ENCODE peak calls at places on chromosomes 7 and 10, in eight cellular contexts. H is GM20000, V is sigmoid colon, J is ovary, I is PC-3, O is GM10248, E is upper lobe of right lung, R is OCI-LY7. W is an unnamed sample.

GRCh38 chr7:12646139-12646538 is 41.3 kb upstream of the ARL4A start:
- DNase-seq in H (no peak), V (no peak), J (no peak), I (no peak), O (no peak), E (no peak), R (no peak), W (no peak)

GRCh38 chr10:122494833-122495232 is 33.5 kb downstream of the HTRA1 start:
- DNase-seq in H (no peak), V (no peak), J (no peak), I (peak), O (no peak), E (no peak), R (no peak), W (no peak)

GRCh38 chr7:12138421-12138820 is 72.7 kb upstream of the TMEM106B start:
- DNase-seq in H (no peak), V (no peak), J (no peak), I (no peak), O (no peak), E (no peak), R (no peak), W (no peak)

GRCh38 chr10:12063483-12063818 is 5.3 kb upstream of the DHTKD1 start:
- DNase-seq in H (no peak), V (no peak), J (no peak), I (no peak), O (no peak), E (no peak), R (no peak), W (no peak)

GRCh38 chr10:87935290-87936141 is 72.1 kb downstream of the PTEN start:
- DNase-seq in H (no peak), V (no peak), J (no peak), I (no peak), O (no peak), E (no peak), R (no peak), W (no peak)

GRCh38 chr7:5662776-5663175 is 118.7 kb downstream of the RNF216 start:
- DNase-seq in H (no peak), V (no peak), J (no peak), I (no peak), O (no peak), E (no peak), R (no peak), W (no peak)

GRCh38 chr10:124744047-124744687 is at the start of gene FAM53B:
- DNase-seq in H (peak), V (peak), J (peak), I (peak), O (peak), E (peak), R (peak), W (peak)

GRCh38 chr7:14598978-14599377 is 303.6 kb downstream of the DGKB start:
- DNase-seq in H (no peak), V (no peak), J (no peak), I (peak), O (no peak), E (no peak), R (no peak), W (no peak)

GRCh38 chr7:105257338-105257737 is 131.4 kb downstream of the SRPK2 start:
- DNase-seq in H (no peak), V (no peak), J (no peak), I (peak), O (no peak), E (no peak), R (peak), W (no peak)

GRCh38 chr7:79664884-79665676 is 211.6 kb upstream of the MAGI2 start:
- DNase-seq in H (no peak), V (no peak), J (no peak), I (no peak), O (no peak), E (no peak), R (no peak), W (no peak)

GRCh38 chr7:126715076-126715475 is 537.7 kb downstream of the GRM8 start:
- DNase-seq in H (no peak), V (no peak), J (no peak), I (no peak), O (no peak), E (no peak), R (no peak), W (no peak)

GRCh38 chr7:141014091-141014490 is 661 bp downstream of the MRPS33 start:
- DNase-seq in H (no peak), V (no peak), J (no peak), I (no peak), O (no peak), E (no peak), R (no peak), W (no peak)

GRCh38 chr10:124629410-124629809 is 114.8 kb downstream of the FAM53B start:
- DNase-seq in H (no peak), V (no peak), J (no peak), I (no peak), O (no peak), E (no peak), R (no peak), W (no peak)

GRCh38 chr10:65808687-65809333 is 1117.0 kb upstream of the LRRTM3 start:
- DNase-seq in H (no peak), V (no peak), J (no peak), I (no peak), O (no peak), E (no peak), R (no peak), W (no peak)

GRCh38 chr7:81327468-81327867 is 408.6 kb upstream of the SEMA3C start:
- DNase-seq in H (no peak), V (no peak), J (no peak), I (no peak), O (no peak), E (no peak), R (no peak), W (no peak)

GRCh38 chr7:54960517-54960916 is 58.3 kb upstream of the EGFR start:
- DNase-seq in H (no peak), V (no peak), J (no peak), I (peak), O (no peak), E (no peak), R (no peak), W (no peak)

GRCh38 chr10:79385804-79386531 is 38.7 kb downstream of the PPIF start:
- DNase-seq in H (peak), V (peak), J (no peak), I (no peak), O (peak), E (peak), R (no peak), W (no peak)

GRCh38 chr10:69696073-69696731 is 66.2 kb downstream of the FAM241B start:
- DNase-seq in H (peak), V (peak), J (no peak), I (peak), O (no peak), E (no peak), R (no peak), W (no peak)

GRCh38 chr7:8152489-8153192 is 109.3 kb downstream of the ICA1 start:
- DNase-seq in H (no peak), V (no peak), J (no peak), I (no peak), O (no peak), E (no peak), R (no peak), W (no peak)

GRCh38 chr7:6636741-6637543 is at the start of gene ZNF316:
- DNase-seq in H (peak), V (peak), J (peak), I (peak), O (peak), E (peak), R (peak), W (peak)

GRCh38 chr10:45420453-45421192 is 46.6 kb downstream of the ALOX5 start:
- DNase-seq in H (peak), V (peak), J (peak), I (peak), O (peak), E (peak), R (peak), W (peak)

GRCh38 chr7:50448823-50449222 is 1.3 kb downstream of the FIGNL1 start:
- DNase-seq in H (peak), V (no peak), J (no peak), I (no peak), O (peak), E (no peak), R (no peak), W (peak)

GRCh38 chr10:101130984-101131961 is at the start of gene TLX1:
- DNase-seq in H (no peak), V (peak), J (no peak), I (no peak), O (no peak), E (no peak), R (no peak), W (peak)

GRCh38 chr10:80333985-80334384 is 22.6 kb downstream of the DYDC1 start:
- DNase-seq in H (no peak), V (no peak), J (no peak), I (no peak), O (no peak), E (no peak), R (no peak), W (no peak)

GRCh38 chr10:6052247-6053221 is 9.6 kb downstream of the IL2RA start:
- DNase-seq in H (no peak), V (peak), J (no peak), I (peak), O (no peak), E (no peak), R (peak), W (no peak)
- TF ChIP-seq CTCF in H (no peak), V (no peak), J (no peak), I (no peak), O (no peak), E (no peak), R (peak), W (no peak)

DNA sequence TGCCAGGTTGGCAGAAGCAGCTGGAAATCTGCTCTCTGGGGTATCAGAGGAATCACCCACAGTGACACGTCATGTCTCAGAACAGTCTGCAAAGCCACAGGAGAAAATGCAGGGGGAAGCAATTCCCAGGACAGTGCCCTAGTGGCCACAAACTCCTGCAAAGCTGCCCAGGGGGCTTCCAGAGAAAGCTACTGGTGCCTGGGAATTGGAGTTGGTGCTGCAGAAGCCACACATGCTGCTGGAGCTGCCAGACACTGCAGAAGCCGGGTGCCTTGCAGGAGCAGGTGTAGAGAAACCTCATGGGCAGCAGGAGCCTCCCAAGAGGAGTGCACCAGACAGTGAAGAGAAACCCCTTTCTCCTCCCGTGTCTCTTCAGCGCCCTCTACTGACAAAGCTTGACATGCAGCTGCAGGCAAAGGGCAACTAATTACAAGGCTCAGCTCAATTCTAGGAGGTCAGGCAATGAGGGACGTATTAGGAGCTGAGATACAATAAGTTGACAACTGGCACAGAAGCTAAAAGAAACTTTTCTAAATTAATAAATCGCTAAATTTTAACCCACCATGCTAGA is 30.2 kb upstream of the NUB1 start:
- DNase-seq in H (no peak), V (no peak), J (no peak), I (peak), O (no peak), E (no peak), R (peak), W (no peak)
- TF ChIP-seq CTCF in H (peak), V (no peak), J (no peak), I (peak), O (peak), E (no peak), R (peak), W (peak)

GRCh38 chr10:89701238-89702120 is at the start of gene KIF20B:
- DNase-seq in H (peak), V (peak), J (peak), I (peak), O (peak), E (peak), R (peak), W (peak)
- TF ChIP-seq CTCF in H (peak), V (no peak), J (peak), I (peak), O (peak), E (peak), R (peak), W (peak)

DNA sequence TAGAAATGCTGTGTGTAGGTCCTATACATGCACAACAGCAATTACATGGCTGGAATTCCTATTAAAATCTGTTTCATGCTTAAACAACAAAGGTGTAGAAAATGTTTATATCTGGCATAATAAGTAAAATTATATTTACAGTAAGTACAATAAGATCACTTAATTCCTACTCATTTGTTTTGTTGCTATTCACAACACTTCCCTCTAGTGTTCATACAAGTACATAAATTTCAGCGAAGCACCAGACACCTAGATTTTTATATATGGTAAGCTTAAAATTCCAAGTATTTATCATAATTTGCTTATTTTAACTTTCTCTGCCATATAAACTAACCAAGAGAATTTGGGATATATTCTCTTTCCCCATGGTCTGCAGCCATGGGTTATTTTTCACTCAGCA is 51.8 kb upstream of the ANK3 start:
- DNase-seq in H (no peak), V (no peak), J (no peak), I (peak), O (no peak), E (no peak), R (peak), W (no peak)
- TF ChIP-seq CTCF in H (no peak), V (no peak), J (no peak), I (peak), O (no peak), E (no peak), R (peak), W (no peak)